ENCODE peak calls at places on chromosome 4, in four cellular contexts. M is CD4-positive, alpha-beta T cell; I is GM23338; D is colonic mucosa. Q is an unnamed sample.

GRCh38 chr4:56049428-56050212 is 100.9 kb downstream of the CEP135 start:
- DNase-seq in D (peak; percentile 57), M (no peak), I (peak; percentile 80), Q (peak; percentile 23)

GRCh38 chr4:123501733-123502132 is 105.1 kb downstream of the SPRY1 start:
- DNase-seq in M (no peak), I (peak; percentile 22), D (no peak), Q (no peak)

GRCh38 chr4:40721730-40722171 is 28.0 kb upstream of the NSUN7 start:
- DNase-seq in D (no peak), M (no peak), I (no peak), Q (peak; percentile 28)

GRCh38 chr4:110059556-110060191 is 138.7 kb downstream of the ELOVL6 start:
- DNase-seq in M (no peak), D (peak; percentile 59), I (no peak), Q (no peak)

GRCh38 chr4:73311428-73311827 is 52.8 kb upstream of the ANKRD17 start:
- DNase-seq in D (no peak), M (no peak), I (peak; percentile 53), Q (no peak)

GRCh38 chr4:43411226-43411625 is 518.7 kb downstream of the GRXCR1 start:
- DNase-seq in M (no peak), D (no peak), I (no peak), Q (no peak)

GRCh38 chr4:186148335-186148975 is 42.9 kb upstream of the CYP4V2 start:
- DNase-seq in I (no peak), M (no peak), D (no peak), Q (no peak)

GRCh38 chr4:162126754-162127153 is 37.0 kb downstream of the FSTL5 start:
- DNase-seq in I (peak; percentile 19), D (no peak), M (no peak), Q (no peak)

GRCh38 chr4:86818211-86818610 is 31.0 kb downstream of the SLC10A6 start:
- DNase-seq in M (no peak), I (no peak), D (no peak), Q (no peak)

GRCh38 chr4:3656441-3657376 is 109.5 kb upstream of the ADRA2C start:
- DNase-seq in I (no peak), M (no peak), D (peak; percentile 24), Q (no peak)

GRCh38 chr4:26108024-26108423 is 194.0 kb downstream of the SMIM20 start:
- DNase-seq in D (no peak), I (peak; percentile 9), M (no peak), Q (no peak)

GRCh38 chr4:3830774-3831528 is 64.8 kb downstream of the ADRA2C start:
- DNase-seq in I (no peak), M (no peak), D (no peak), Q (no peak)

GRCh38 chr4:176350671-176351070 is 30.9 kb downstream of the SPCS3 start:
- DNase-seq in M (no peak), D (no peak), I (no peak), Q (no peak)

GRCh38 chr4:154517591-154517990 is 26.0 kb upstream of the DCHS2 start:
- DNase-seq in I (no peak), D (no peak), M (no peak), Q (no peak)

GRCh38 chr4:122894802-122895201 is 27.6 kb downstream of the NUDT6 start:
- DNase-seq in M (no peak), D (no peak), I (no peak), Q (no peak)

GRCh38 chr4:180852743-180853142 is 1390.5 kb upstream of the TENM3 start:
- DNase-seq in M (no peak), D (no peak), I (no peak), Q (no peak)

GRCh38 chr4:26104056-26104685 is 190.2 kb downstream of the SMIM20 start:
- DNase-seq in I (no peak), D (no peak), M (no peak), Q (no peak)

GRCh38 chr4:118682928-118683327 is 2.3 kb upstream of the METTL14 start:
- DNase-seq in M (no peak), I (peak; percentile 72), D (no peak), Q (peak; percentile 13)

GRCh38 chr4:73856518-73856917 is 3.4 kb downstream of the PF4V1 start:
- DNase-seq in I (no peak), D (no peak), M (no peak), Q (no peak)

GRCh38 chr4:148445071-148445902 is 3.1 kb upstream of the NR3C2 start:
- DNase-seq in I (peak; percentile 74), M (peak; percentile 72), D (peak; percentile 77), Q (peak; percentile 66)

GRCh38 chr4:157978680-157979361 is 194.0 kb downstream of the GASK1B start:
- DNase-seq in I (peak; percentile 90), M (no peak), D (peak; percentile 27), Q (peak; percentile 29)

GRCh38 chr4:5036239-5036638 is 15.0 kb upstream of the STK32B start:
- DNase-seq in I (no peak), M (no peak), D (no peak), Q (no peak)

GRCh38 chr4:183443609-183444148 is 757 bp upstream of the CDKN2AIP start:
- DNase-seq in I (peak; percentile 77), D (no peak), M (peak; percentile 25), Q (no peak)

GRCh38 chr4:56828784-56829535 is 7.5 kb upstream of the SPINK2 start:
- DNase-seq in D (no peak), I (no peak), M (no peak), Q (no peak)

GRCh38 chr4:5051210-5051691 is at the start of gene STK32B:
- DNase-seq in I (peak; percentile 87), M (no peak), D (peak; percentile 43), Q (peak; percentile 10)

GRCh38 chr4:98383431-98384106 is 122.4 kb downstream of the RAP1GDS1 start:
- DNase-seq in D (no peak), M (no peak), I (no peak), Q (no peak)

GRCh38 chr4:183450108-183450507 is 5.7 kb downstream of the CDKN2AIP start:
- DNase-seq in M (no peak), I (no peak), D (no peak), Q (no peak)

GRCh38 chr4:113987382-113987930 is 8.0 kb upstream of the ARSJ start:
- DNase-seq in I (peak; percentile 50), M (no peak), D (no peak), Q (no peak)

GRCh38 chr4:24042094-24042493 is 152.2 kb upstream of the PPARGC1A start:
- DNase-seq in M (no peak), D (no peak), I (no peak), Q (no peak)

GRCh38 chr4:84673475-84674230 is 90.7 kb downstream of the CDS1 start:
- DNase-seq in I (no peak), D (no peak), M (no peak), Q (no peak)

GRCh38 chr4:76546282-76547166 is 111.5 kb downstream of the SHROOM3 start:
- DNase-seq in I (no peak), D (no peak), M (no peak), Q (peak; percentile 49)

GRCh38 chr4:163166041-163166579 is 580 bp downstream of the NAF1 start:
- DNase-seq in I (peak; percentile 61), M (peak; percentile 29), D (peak; percentile 54), Q (peak; percentile 51)

GRCh38 chr4:123587983-123588494 is 191.4 kb downstream of the SPRY1 start:
- DNase-seq in I (no peak), D (peak; percentile 86), M (no peak), Q (peak; percentile 79)

GRCh38 chr4:87093443-87094123 is 126.8 kb downstream of the KLHL8 start:
- DNase-seq in M (peak; percentile 18), I (peak; percentile 73), D (peak; percentile 48), Q (peak; percentile 25)

GRCh38 chr4:137608085-137608484 is 75.8 kb upstream of the PCDH18 start:
- DNase-seq in M (no peak), I (peak; percentile 34), D (no peak), Q (peak; percentile 5)

GRCh38 chr4:88823058-88823919 is 125.7 kb upstream of the NAP1L5 start:
- DNase-seq in I (peak; percentile 88), D (peak; percentile 93), M (peak; percentile 36), Q (peak; percentile 67)

GRCh38 chr4:88177981-88178632 is 19.7 kb upstream of the ABCG2 start:
- DNase-seq in M (no peak), D (no peak), I (peak; percentile 93), Q (peak; percentile 50)

GRCh38 chr4:93084599-93085305 is 743.8 kb upstream of the ATOH1 start:
- DNase-seq in D (no peak), M (no peak), I (peak; percentile 74), Q (no peak)

DNA sequence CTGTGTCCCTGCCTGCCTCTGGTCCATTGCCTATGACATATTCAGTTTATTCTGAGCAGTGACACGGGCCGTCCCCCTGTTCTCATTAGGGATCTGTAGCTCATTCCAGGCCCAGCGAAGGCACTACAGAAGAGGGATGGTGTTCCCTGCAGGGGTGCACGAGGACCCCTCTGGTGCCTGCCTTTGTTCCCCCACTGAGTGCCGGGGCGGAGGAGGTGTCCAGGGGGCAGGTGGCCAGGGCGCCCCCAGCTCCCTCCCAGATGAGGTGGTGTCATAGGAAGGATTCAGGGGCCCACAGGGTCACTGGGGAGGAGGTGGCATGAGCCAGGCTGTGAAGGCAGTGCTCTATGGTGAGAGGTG is 61.0 kb downstream of the SORCS2 start:
- DNase-seq in M (no peak), I (no peak), D (no peak), Q (no peak)
- TF ChIP-seq CTCF in M (no peak), I (no peak), D (no peak), Q (no peak)

GRCh38 chr4:101584306-101584705 is 206.2 kb upstream of the BANK1 start:
- DNase-seq in I (no peak), M (no peak), D (no peak), Q (no peak)
- TF ChIP-seq CTCF in I (no peak), M (no peak), D (no peak), Q (no peak)

DNA sequence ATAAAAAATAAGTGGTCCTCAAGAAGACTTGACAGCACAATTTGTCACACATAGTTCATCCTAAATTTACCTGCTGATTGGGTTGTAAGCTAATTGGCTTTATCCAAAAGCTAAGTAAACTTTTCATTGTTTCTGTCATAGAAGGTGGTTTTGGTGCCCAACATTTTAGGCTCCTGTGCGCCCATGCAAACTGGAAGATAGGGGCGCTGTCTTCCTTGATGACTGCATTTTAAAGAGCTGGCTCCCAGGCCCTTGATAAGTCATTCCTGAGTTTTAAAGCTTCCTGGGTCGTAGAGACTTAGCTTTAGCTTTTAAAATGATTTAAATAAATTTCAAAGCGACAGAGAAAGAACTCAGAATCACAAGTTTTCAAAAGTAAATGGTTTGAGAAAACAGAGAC is 625.4 kb upstream of the GALNT7 start:
- DNase-seq in I (peak; percentile 70), D (no peak), M (no peak), Q (no peak)
- TF ChIP-seq CTCF in I (peak; percentile 67), D (no peak), M (no peak), Q (no peak)

GRCh38 chr4:126583509-126583908 is 1049.2 kb upstream of the INTU start:
- DNase-seq in I (peak; percentile 64), M (no peak), D (no peak), Q (no peak)
- TF ChIP-seq CTCF in I (peak; percentile 81), M (no peak), D (no peak), Q (no peak)

GRCh38 chr4:71188197-71188625 is 150.6 kb upstream of the SLC4A4 start:
- DNase-seq in D (peak; percentile 28), M (no peak), I (peak; percentile 70), Q (no peak)
- TF ChIP-seq CTCF in D (no peak), M (no peak), I (peak; percentile 49), Q (no peak)

DNA sequence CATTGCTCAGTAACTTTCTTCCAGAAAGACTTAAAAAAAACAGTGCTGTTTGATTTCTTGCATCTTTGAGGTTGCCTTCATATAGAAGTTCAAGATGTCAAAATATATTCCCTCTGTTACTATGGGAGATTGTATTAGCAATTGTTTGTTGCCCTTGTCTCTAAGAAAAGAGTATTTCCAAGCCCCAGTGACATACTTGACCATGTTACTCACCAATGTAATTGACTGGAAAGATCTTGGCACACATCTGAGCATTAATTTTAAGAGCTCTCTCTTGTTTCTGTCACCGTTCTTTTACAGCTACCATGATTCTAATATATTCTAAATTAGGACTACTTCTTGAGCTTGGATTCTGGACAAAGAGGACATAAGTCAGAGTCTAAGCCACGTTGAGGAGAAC is 902.7 kb upstream of the EPHA5 start:
- DNase-seq in M (no peak), D (no peak), I (no peak), Q (no peak)
- TF ChIP-seq CTCF in M (no peak), D (no peak), I (no peak), Q (no peak)